ENCODE peak calls at places on chromosomes 2 and 18, in four cellular contexts. X is HFF-Myc, G is aorta, C is skeletal muscle cell. Z is an unnamed sample.

GRCh38 chr2:171319164-171319810 is 114.5 kb downstream of the METTL8 start:
- DNase-seq in X (no peak), G (no peak), C (no peak), Z (no peak)

GRCh38 chr2:220665108-220665471 is 907.0 kb downstream of the EPHA4 start:
- DNase-seq in X (no peak), G (no peak), C (no peak), Z (no peak)

GRCh38 chr2:163518762-163519161 is 217.0 kb downstream of the FIGN start:
- DNase-seq in X (no peak), G (no peak), C (no peak), Z (no peak)

GRCh38 chr2:231604685-231605606 is 12.3 kb downstream of the TEX44 start:
- DNase-seq in X (peak; percentile 95), G (peak; percentile 100), C (peak; percentile 91), Z (peak; percentile 97)

GRCh38 chr2:47687856-47688255 is 95.1 kb upstream of the MSH6 start:
- DNase-seq in X (no peak), G (no peak), C (no peak), Z (no peak)

GRCh38 chr2:155633060-155633839 is 699.3 kb downstream of the NR4A2 start:
- DNase-seq in X (no peak), G (no peak), C (no peak), Z (no peak)

GRCh38 chr18:35635171-35635570 is 53.6 kb downstream of the GALNT1 start:
- DNase-seq in X (peak; percentile 67), G (no peak), C (peak; percentile 94), Z (peak; percentile 81)

GRCh38 chr2:120622159-120622869 is 113.4 kb upstream of the GLI2 start:
- DNase-seq in X (no peak), G (peak; percentile 45), C (no peak), Z (no peak)

GRCh38 chr2:185108588-185108987 is 510.3 kb downstream of the ZNF804A start:
- DNase-seq in X (no peak), G (no peak), C (no peak), Z (no peak)

GRCh38 chr2:169895294-169895985 is 68.2 kb downstream of the UBR3 start:
- DNase-seq in X (no peak), G (no peak), C (no peak), Z (no peak)

GRCh38 chr2:171995586-171995985 is 4.2 kb upstream of the METAP1D start:
- DNase-seq in X (no peak), G (no peak), C (no peak), Z (no peak)

GRCh38 chr2:22817197-22817596 is 567.8 kb upstream of the KLHL29 start:
- DNase-seq in X (no peak), G (no peak), C (peak; percentile 2), Z (no peak)

GRCh38 chr18:57434177-57434535 is 1.0 kb upstream of the ONECUT2 start:
- DNase-seq in X (no peak), G (no peak), C (no peak), Z (no peak)
- H3K4me3 ChIP-seq in X (no peak overlapping the region), G (no peak overlapping the region), C (peak overlapping the region; percentile 55), Z (no peak overlapping the region)

GRCh38 chr18:55334875-55335274 is 253.1 kb downstream of the TCF4 start:
- DNase-seq in X (no peak), G (no peak), C (no peak), Z (no peak)
- H3K4me3 ChIP-seq in X (no peak overlapping the region), G (no peak overlapping the region), C (no peak overlapping the region), Z (no peak overlapping the region)

GRCh38 chr2:41830600-41830999 is 217.2 kb upstream of the PKDCC start:
- DNase-seq in X (no peak), G (no peak), C (no peak), Z (no peak)
- H3K4me3 ChIP-seq in X (no peak overlapping the region), G (no peak overlapping the region), C (no peak overlapping the region), Z (no peak overlapping the region)

GRCh38 chr2:3574155-3574554 is 905 bp upstream of the RPS7 start:
- DNase-seq in X (no peak), G (no peak), C (no peak), Z (no peak)
- H3K4me3 ChIP-seq in X (peak overlapping the region; percentile 74), G (no peak overlapping the region), C (peak overlapping the region; percentile 76), Z (peak overlapping the region; percentile 55)

DNA sequence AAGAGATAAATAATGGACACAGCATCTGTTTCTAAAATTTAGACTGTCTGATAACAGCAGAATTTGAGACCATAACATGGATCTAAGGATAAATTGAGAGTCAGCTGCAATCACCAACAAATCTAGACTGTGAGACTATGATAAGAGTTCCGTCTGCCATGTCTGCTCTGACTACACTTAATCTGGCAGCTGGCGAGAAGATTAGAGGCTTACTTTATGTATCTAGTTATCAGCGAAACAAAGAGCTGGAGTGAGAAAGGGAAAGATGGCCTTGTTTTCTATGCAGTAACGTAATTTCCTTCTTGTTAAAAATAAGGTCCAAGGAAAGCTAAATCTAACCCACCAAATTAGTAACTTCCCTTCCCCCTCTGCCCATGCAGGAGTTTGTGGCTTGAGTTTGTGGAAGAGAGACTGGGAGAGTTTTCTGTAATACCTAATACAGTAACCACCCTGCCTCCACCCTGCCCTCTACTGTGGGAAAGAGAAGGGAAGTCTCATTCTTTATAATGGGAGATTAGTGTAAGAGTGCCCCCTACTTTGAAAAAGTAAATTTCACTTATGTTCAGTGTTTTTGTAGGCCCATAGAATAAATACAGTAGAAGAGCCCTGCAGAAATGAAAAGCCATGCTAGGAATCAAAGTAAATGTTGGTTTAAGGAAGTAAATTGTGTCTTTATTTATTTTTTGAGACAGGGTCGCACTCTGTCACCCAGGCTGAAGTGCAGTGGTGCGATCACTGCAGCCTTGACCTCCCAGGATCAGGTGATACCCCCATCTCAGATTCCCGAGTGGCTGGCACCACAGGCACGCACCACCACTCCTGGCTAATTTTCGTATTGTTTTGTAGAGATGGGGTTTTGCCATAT is 27.5 kb downstream of the EML4 start:
- DNase-seq in X (peak; percentile 33), G (no peak), C (no peak), Z (peak; percentile 66)
- H3K4me3 ChIP-seq in X (no peak overlapping the region), G (no peak overlapping the region), C (no peak overlapping the region), Z (no peak overlapping the region)

GRCh38 chr2:240644859-240645301 is 19.6 kb downstream of the GPR35 start:
- DNase-seq in X (no peak), G (peak; percentile 53), C (no peak), Z (no peak)

GRCh38 chr2:240646900-240647502 is 21.7 kb downstream of the GPR35 start:
- DNase-seq in X (no peak), G (peak; percentile 55), C (no peak), Z (no peak)

GRCh38 chr2:240644171-240644651 is 18.9 kb downstream of the GPR35 start:
- DNase-seq in X (no peak), G (peak; percentile 75), C (no peak), Z (no peak)

GRCh38 chr2:240646061-240646899 is 21.0 kb downstream of the GPR35 start:
- DNase-seq in X (no peak), G (peak; percentile 69), C (no peak), Z (no peak)

DNA sequence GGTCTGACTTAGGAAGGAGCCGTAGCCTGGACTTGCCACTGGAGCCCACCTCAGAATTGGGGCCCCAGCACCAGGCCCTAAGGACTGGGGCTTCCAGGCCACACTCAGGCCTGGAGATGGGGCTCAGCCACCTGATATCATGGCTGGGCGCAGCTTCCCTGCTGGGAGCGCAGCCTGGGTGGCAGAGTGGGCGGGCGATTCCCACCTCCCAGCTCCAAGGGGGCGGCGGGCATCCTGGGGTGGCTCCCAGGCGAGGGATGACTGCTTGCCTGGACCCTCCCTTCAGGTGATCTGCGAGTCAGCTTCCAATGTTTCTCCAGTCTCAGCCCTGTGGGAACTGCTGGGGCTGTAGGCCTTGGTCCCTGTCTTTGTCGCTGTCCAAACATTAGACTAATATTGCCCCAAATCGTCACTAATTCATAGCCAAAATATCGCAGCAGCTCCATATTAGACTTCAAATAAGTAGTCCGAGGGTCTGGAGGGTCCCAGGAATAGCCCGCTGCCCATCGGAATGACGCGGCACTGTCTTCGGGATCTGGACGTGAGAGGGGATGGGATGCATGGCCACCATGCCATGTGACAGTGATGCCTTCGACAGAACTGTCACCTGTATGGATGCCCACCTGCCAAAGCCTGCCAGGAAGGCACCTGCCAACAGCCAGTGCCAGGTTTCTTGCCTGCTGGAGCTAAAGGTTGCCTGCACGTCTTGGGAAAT is 20.2 kb downstream of the GPR35 start:
- DNase-seq in X (no peak), G (peak; percentile 51), C (no peak), Z (no peak)
- H3K4me3 ChIP-seq in X (no peak overlapping the region), G (no peak overlapping the region), C (no peak overlapping the region), Z (no peak overlapping the region)

GRCh38 chr18:79246309-79247108 is 149.2 kb upstream of the NFATC1 start:
- DNase-seq in X (peak; percentile 36), G (peak; percentile 89), C (peak; percentile 21), Z (no peak)
- H3K4me3 ChIP-seq in X (no peak overlapping the region), G (no peak overlapping the region), C (no peak overlapping the region), Z (no peak overlapping the region)

GRCh38 chr2:112645396-112646101 is at the start of gene SLC20A1:
- DNase-seq in X (peak; percentile 71), G (peak; percentile 99), C (peak; percentile 67), Z (peak; percentile 97)

GRCh38 chr2:112646102-112646719 is 472 bp downstream of the SLC20A1 start:
- DNase-seq in X (no peak), G (peak; percentile 87), C (no peak), Z (peak; percentile 42)

GRCh38 chr2:112644933-112645395 is 775 bp upstream of the SLC20A1 start:
- DNase-seq in X (no peak), G (no peak), C (no peak), Z (no peak)

GRCh38 chr2:112646791-112647720 is 1.3 kb downstream of the SLC20A1 start:
- DNase-seq in X (no peak), G (no peak), C (no peak), Z (peak; percentile 40)

GRCh38 chr2:112648081-112648480 is 2.3 kb downstream of the SLC20A1 start:
- DNase-seq in X (no peak), G (no peak), C (no peak), Z (no peak)
- H3K4me3 ChIP-seq in X (peak overlapping the region; percentile 93), G (no peak overlapping the region), C (peak overlapping the region; percentile 94), Z (no peak overlapping the region)

Z was measured in SJSA1.